ENCODE peak calls at places on chromosomes 7 and 10, in eight cellular contexts. X, V, N, K, F, A, W and E are unnamed samples.

GRCh38 chr10:72171175-72171630 is 44.6 kb upstream of the ANAPC16 start:
- DNase-seq in K (no peak), W (no peak), V (no peak), A (no peak), X (no peak), F (no peak), N (peak), E (no peak)

GRCh38 chr7:75937958-75938786 is 23.2 kb downstream of the POR start:
- DNase-seq in N (peak), V (no peak), X (peak), A (peak), F (no peak), K (no peak), W (peak), E (no peak)

GRCh38 chr10:125152646-125153368 is 7.6 kb downstream of the CTBP2 start:
- DNase-seq in A (peak), X (peak), W (peak), K (no peak), N (peak), V (no peak), F (no peak), E (no peak)

GRCh38 chr10:74213019-74213418 is 62.0 kb downstream of the ADK start:
- DNase-seq in V (no peak), X (no peak), A (no peak), F (no peak), K (no peak), W (no peak), N (no peak), E (no peak)

GRCh38 chr10:44990302-44990655 is 10.4 kb upstream of the ZNF22 start:
- DNase-seq in K (no peak), W (no peak), N (no peak), F (no peak), X (no peak), V (no peak), A (no peak), E (peak)

GRCh38 chr7:80312139-80312661 is 177.6 kb downstream of the GNAI1 start:
- DNase-seq in A (no peak), F (no peak), W (no peak), N (peak), X (no peak), K (no peak), V (no peak), E (no peak)

GRCh38 chr7:139883814-139884213 is 54.8 kb downstream of the TBXAS1 start:
- DNase-seq in K (no peak), N (no peak), W (no peak), X (no peak), A (no peak), V (no peak), F (no peak), E (no peak)

GRCh38 chr7:97845622-97846203 is 26.5 kb downstream of the ASNS start:
- DNase-seq in N (peak), V (no peak), W (no peak), X (no peak), K (no peak), F (no peak), A (no peak), E (no peak)

GRCh38 chr10:113059001-113059780 is 109.1 kb downstream of the TCF7L2 start:
- DNase-seq in A (peak), K (no peak), W (no peak), V (no peak), N (peak), X (no peak), F (no peak), E (no peak)

GRCh38 chr10:44952779-44953231 is 6.8 kb upstream of the RASSF4 start:
- DNase-seq in N (no peak), A (no peak), W (no peak), F (no peak), X (peak), K (no peak), V (no peak), E (no peak)

GRCh38 chr7:30743371-30744074 is 8.4 kb upstream of the INMT start:
- DNase-seq in X (peak), K (no peak), V (no peak), A (peak), F (no peak), N (peak), W (no peak), E (no peak)

GRCh38 chr10:12934777-12935176 is 66.7 kb downstream of the CCDC3 start:
- DNase-seq in N (peak), V (no peak), K (no peak), W (no peak), A (no peak), F (no peak), X (no peak), E (no peak)

GRCh38 chr7:1312098-1313070 is 79.7 kb downstream of the UNCX start:
- DNase-seq in K (peak), F (no peak), W (no peak), A (no peak), V (no peak), N (no peak), X (no peak), E (no peak)

GRCh38 chr7:26308551-26308950 is 16.9 kb downstream of the SNX10 start:
- DNase-seq in A (no peak), X (no peak), F (no peak), W (no peak), K (no peak), N (no peak), V (no peak), E (no peak)
- TF ChIP-seq CTCF in A (no peak), X (no peak), F (no peak), W (no peak), K (no peak), N (no peak), V (no peak), E (no peak)

DNA sequence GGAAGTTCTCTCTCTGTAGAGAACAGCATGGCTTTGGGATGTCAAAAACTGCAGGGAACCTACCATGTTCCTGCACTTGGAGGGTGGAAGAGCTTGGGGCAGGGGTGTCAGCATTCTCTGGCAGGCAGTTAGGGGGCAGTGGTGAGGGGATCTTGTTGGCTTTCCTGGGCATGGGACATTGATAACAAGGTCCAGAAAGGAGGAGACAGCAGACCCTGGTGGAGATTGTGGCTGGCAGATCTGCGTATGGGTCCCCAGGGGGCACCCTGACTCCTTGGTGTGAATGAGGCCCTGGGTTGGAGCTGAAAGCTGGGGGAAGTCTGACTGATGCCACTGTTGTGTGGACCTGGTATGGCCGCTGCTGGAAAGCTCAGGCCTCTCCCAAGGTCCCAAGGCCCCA is 22.9 kb upstream of the CAMK2B start:
- DNase-seq in K (no peak), X (no peak), W (no peak), A (no peak), F (no peak), N (peak), V (no peak), E (no peak)
- TF ChIP-seq CTCF in K (no peak), X (no peak), W (no peak), A (no peak), F (no peak), N (peak), V (peak), E (peak)

GRCh38 chr10:7054915-7055314 is 355.9 kb downstream of the SFMBT2 start:
- DNase-seq in W (no peak), A (no peak), N (peak), V (no peak), K (no peak), F (no peak), X (no peak), E (no peak)
- TF ChIP-seq CTCF in W (peak), A (no peak), N (peak), V (no peak), K (peak), F (no peak), X (peak), E (peak)

GRCh38 chr10:104648421-104648820 is 7.3 kb downstream of the SORCS3 start:
- DNase-seq in X (no peak), A (no peak), N (no peak), V (no peak), W (no peak), K (no peak), F (no peak), E (no peak)

DNA sequence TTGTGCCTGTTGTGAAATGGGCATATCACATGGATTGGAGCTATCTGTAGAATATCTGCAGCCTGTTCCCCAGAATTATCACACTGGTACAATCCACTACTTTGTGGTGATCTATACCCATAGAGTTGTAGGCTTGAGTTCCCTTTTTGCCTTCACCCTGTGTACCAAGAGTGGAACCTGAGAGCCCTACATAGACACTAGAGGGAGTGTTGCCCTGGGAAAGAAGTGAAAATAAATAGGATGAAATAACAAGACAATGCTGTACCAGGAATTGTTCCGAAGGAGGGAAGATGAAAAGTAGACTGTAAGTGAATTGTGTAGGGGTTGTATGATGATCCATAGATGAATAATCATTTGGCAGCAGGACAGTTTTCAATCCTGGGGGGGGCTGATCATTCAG is 9.0 kb downstream of the SORCS3 start:
- DNase-seq in V (no peak), X (no peak), W (no peak), N (no peak), K (no peak), F (no peak), A (no peak), E (no peak)
- TF ChIP-seq CTCF in V (no peak), X (peak), W (peak), N (peak), K (no peak), F (no peak), A (no peak), E (no peak)

DNA sequence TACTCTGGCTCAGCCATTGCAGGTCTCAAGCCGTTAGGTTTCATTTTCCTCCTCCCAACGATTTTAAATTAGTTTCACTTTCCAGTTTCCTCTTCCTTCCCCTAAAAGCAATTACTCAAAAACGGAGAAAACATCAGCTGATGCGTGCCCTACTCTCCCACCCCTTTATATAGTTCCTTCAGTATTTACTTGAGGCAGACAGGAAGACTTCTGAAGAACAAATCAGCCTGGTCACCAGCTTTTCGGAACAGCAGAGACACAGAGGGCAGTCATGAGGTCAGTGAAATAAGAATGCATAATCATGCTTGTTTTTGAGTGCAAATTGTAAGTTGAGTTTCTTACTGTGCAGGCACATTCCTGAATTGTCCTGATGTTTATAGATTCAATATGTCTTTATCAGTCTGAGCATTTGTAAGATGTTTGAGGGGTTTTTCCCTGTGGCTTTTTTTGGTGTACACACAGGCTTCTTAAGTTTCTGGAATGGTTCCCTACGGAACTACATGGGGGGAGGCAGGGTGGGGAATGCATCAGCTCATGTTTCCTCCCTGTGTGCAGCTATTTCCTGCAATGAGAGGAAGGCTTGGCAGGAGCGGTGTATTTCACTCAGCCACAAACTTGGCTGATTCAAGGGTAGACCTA is at the start of gene IFIT3:
- DNase-seq in F (no peak), W (no peak), A (peak), K (no peak), N (peak), X (peak), V (peak), E (no peak)
- TF ChIP-seq CTCF in F (no peak), W (no peak), A (peak), K (no peak), N (no peak), X (peak), V (no peak), E (peak)

GRCh38 chr10:29947701-29948060 is 111.7 kb downstream of the JCAD start:
- DNase-seq in N (no peak), V (no peak), F (no peak), A (no peak), X (no peak), W (no peak), K (no peak), E (no peak)
- TF ChIP-seq CTCF in N (no peak), V (no peak), F (peak), A (no peak), X (no peak), W (no peak), K (no peak), E (peak)

DNA sequence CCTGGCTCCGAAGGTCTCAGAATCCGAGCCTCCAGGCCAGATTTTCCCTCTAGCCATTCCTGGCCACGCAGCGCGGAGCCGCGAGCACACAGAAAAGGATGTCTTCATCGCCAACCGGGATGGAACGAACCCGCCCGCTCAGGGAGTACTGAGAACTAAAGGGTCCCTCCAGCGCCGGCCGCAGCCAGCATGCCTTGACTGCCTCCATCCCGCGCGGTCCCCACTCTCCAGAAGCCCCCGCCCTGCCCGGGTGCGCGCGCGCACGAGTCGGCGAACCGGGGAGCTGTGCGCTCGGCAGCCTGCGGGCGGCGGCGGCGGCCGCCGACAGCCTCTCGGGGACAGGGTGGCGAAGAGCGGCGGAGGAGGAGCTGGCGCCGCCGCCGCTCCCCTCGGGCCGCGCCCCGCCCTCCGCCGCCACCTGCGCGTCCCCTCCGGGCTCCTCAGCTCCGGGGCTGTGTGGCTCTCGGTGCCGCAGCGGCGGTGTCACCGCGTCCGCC is 640 bp upstream of the GALNT17 start:
- DNase-seq in V (no peak), X (peak), W (peak), K (peak), A (peak), F (no peak), N (no peak), E (no peak)
- TF ChIP-seq CTCF in V (no peak), X (peak), W (no peak), K (no peak), A (peak), F (peak), N (no peak), E (peak)

DNA sequence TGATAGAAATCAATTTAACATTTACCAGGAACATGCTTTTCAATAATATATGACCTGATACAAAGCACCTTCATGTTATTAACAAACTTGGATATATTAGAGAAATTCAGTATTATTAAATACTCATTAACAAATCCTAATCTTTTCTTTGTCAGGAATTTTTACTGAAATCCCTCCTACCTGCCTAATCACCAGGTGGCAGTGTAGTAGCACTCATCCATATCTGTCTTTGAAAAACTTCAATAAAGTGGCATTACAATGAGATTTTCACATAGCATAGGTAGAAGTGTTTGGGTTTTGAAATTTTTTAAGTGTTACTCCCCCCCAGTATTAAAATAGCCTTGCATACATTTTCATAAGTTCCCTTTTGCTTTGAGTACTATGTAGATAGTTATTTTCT is 1246.6 kb upstream of the LRRN3 start:
- DNase-seq in X (no peak), F (no peak), K (no peak), A (no peak), N (no peak), W (no peak), V (no peak), E (no peak)
- TF ChIP-seq CTCF in X (peak), F (peak), K (no peak), A (peak), N (no peak), W (peak), V (peak), E (peak)